ENCODE peak calls at places on chromosomes 11 and 22, in ten cellular contexts. I is lower leg skin; N is foreskin keratinocyte; T is mesothelial cell of epicardium; A is HFFc6; R is omental fat pad; G is activated CD8-positive, alpha-beta T cell treated with anti-CD3 and anti-CD28 coated beads for 36 hours; J is LNCaP clone FGC; W is osteoblast; O is heart left ventricle. H is an unnamed sample.

GRCh38 chr11:66981976-66982578 is 7.0 kb downstream of the C11orf86 start:
- DNase-seq in N (peak), W (peak), A (peak), O (peak), G (peak), I (peak), T (peak), J (no peak), R (peak), H (no peak)

GRCh38 chr11:118547132-118547531 is 16.1 kb downstream of the TMEM25 start:
- DNase-seq in W (no peak), G (no peak), I (peak), J (no peak), N (no peak), T (no peak), R (no peak), O (no peak), A (no peak), H (no peak)

GRCh38 chr11:14894657-14895598 is 2.9 kb upstream of the CYP2R1 start:
- DNase-seq in A (no peak), J (no peak), G (peak), I (peak), O (peak), W (peak), T (no peak), N (no peak), R (peak), H (no peak)

GRCh38 chr11:66012371-66012945 is 650 bp downstream of the CST6 start:
- DNase-seq in A (no peak), R (no peak), G (no peak), I (no peak), N (no peak), O (no peak), J (no peak), W (peak), T (no peak), H (no peak)

GRCh38 chr11:8574798-8575197 is 19.2 kb downstream of the STK33 start:
- DNase-seq in G (no peak), W (no peak), N (no peak), T (no peak), J (no peak), A (no peak), R (no peak), O (no peak), I (no peak), H (no peak)

GRCh38 chr22:34111210-34111824 is 191.0 kb upstream of the LARGE1 start:
- DNase-seq in N (no peak), O (peak), T (peak), I (peak), W (no peak), R (no peak), A (no peak), J (no peak), G (peak), H (no peak)

GRCh38 chr22:31451709-31452571 is 37.7 kb downstream of the EIF4ENIF1 start:
- DNase-seq in T (no peak), G (no peak), W (peak), A (peak), R (no peak), I (no peak), J (peak), O (no peak), N (no peak), H (no peak)

GRCh38 chr22:20396639-20397038 is 2.7 kb downstream of the ZNF74 start:
- DNase-seq in N (no peak), O (no peak), G (no peak), I (no peak), A (no peak), T (no peak), J (no peak), W (peak), R (no peak), H (no peak)

GRCh38 chr11:4826425-4826824 is 5.3 kb downstream of the OR51F2 start:
- DNase-seq in O (no peak), N (no peak), I (no peak), W (no peak), R (no peak), G (no peak), J (peak), A (no peak), T (no peak), H (no peak)

GRCh38 chr11:129230006-129230405 is 37.9 kb upstream of the ARHGAP32 start:
- DNase-seq in I (no peak), G (no peak), A (no peak), J (no peak), O (no peak), W (no peak), N (no peak), R (no peak), T (no peak), H (no peak)

GRCh38 chr22:48581821-48582469 is 1245.7 kb downstream of the BRD1 start:
- DNase-seq in I (no peak), N (peak), J (no peak), G (no peak), T (no peak), W (no peak), A (no peak), O (no peak), R (no peak), H (no peak)

GRCh38 chr11:17405232-17406005 is 17.0 kb upstream of the KCNJ11 start:
- DNase-seq in G (no peak), N (no peak), J (peak), A (peak), T (no peak), R (no peak), O (peak), W (peak), I (peak), H (no peak)

GRCh38 chr11:117281159-117281558 is 10.0 kb upstream of the BACE1-AS start:
- DNase-seq in T (no peak), R (no peak), J (no peak), W (peak), G (no peak), N (peak), O (no peak), A (peak), I (peak), H (no peak)

GRCh38 chr11:124676386-124676785 is 2.7 kb downstream of the SPA17 start:
- DNase-seq in W (no peak), T (no peak), R (no peak), O (peak), I (no peak), G (no peak), N (no peak), A (peak), J (no peak), H (no peak)

GRCh38 chr22:32031466-32031865 is 11.6 kb upstream of the SLC5A1 start:
- DNase-seq in N (no peak), W (no peak), T (no peak), O (no peak), G (no peak), R (no peak), J (no peak), A (no peak), I (no peak), H (no peak)

GRCh38 chr22:18065256-18065655 is 12.5 kb upstream of the PEX26 start:
- DNase-seq in N (no peak), A (no peak), T (no peak), J (no peak), G (no peak), I (no peak), W (no peak), R (no peak), O (no peak), H (no peak)

GRCh38 chr22:35269630-35270029 is 12.3 kb downstream of the HMGXB4 start:
- DNase-seq in N (no peak), J (no peak), T (no peak), G (no peak), I (no peak), W (no peak), O (no peak), A (no peak), R (no peak), H (no peak)

GRCh38 chr11:1640076-1640946 is 10.7 kb downstream of the KRTAP5-5 start:
- DNase-seq in T (no peak), I (no peak), G (peak), J (peak), W (peak), R (no peak), A (no peak), N (no peak), O (no peak), H (no peak)

GRCh38 chr11:72981067-72981466 is 161.1 kb downstream of the FCHSD2 start:
- DNase-seq in N (no peak), A (no peak), O (no peak), T (no peak), W (no peak), R (no peak), J (no peak), I (no peak), G (no peak), H (no peak)

GRCh38 chr11:96430668-96431067 is 40.9 kb downstream of the JRKL start:
- DNase-seq in I (no peak), W (no peak), J (no peak), O (no peak), T (no peak), A (no peak), R (no peak), N (no peak), G (no peak), H (no peak)

GRCh38 chr11:114163830-114164401 is 104.4 kb downstream of the ZBTB16 start:
- DNase-seq in J (peak), T (no peak), G (no peak), N (no peak), I (no peak), R (no peak), W (no peak), O (no peak), A (no peak), H (no peak)

GRCh38 chr22:30582788-30583575 is 8.5 kb upstream of the GAL3ST1 start:
- DNase-seq in A (no peak), O (no peak), J (no peak), W (peak), I (no peak), N (no peak), T (no peak), G (no peak), R (no peak), H (no peak)

GRCh38 chr11:134155456-134155855 is 68.3 kb downstream of the NCAPD3 start:
- DNase-seq in N (no peak), A (no peak), T (no peak), J (no peak), O (no peak), G (no peak), I (no peak), R (no peak), W (no peak), H (peak)

GRCh38 chr22:39592104-39593060 is 21.8 kb downstream of the CACNA1I start:
- DNase-seq in A (peak), I (no peak), J (no peak), O (no peak), N (peak), G (no peak), T (no peak), W (peak), R (no peak), H (no peak)

GRCh38 chr22:49790912-49791311 is 36.8 kb downstream of the BRD1 start:
- DNase-seq in W (no peak), A (no peak), I (no peak), R (no peak), J (no peak), O (no peak), N (no peak), T (no peak), G (no peak), H (no peak)

GRCh38 chr22:49295851-49296560 is 531.7 kb downstream of the BRD1 start:
- DNase-seq in G (no peak), J (no peak), W (no peak), I (peak), A (no peak), N (no peak), O (no peak), R (no peak), T (no peak), H (peak)

GRCh38 chr22:50403701-50404101 is 60.6 kb downstream of the PPP6R2 start:
- DNase-seq in A (no peak), I (peak), O (peak), W (peak), J (no peak), T (no peak), R (no peak), G (no peak), N (no peak), H (no peak)

GRCh38 chr11:55719608-55720160 is 53.6 kb upstream of the OR5D13 start:
- DNase-seq in G (no peak), O (no peak), A (no peak), T (no peak), W (no peak), N (no peak), J (no peak), R (no peak), I (no peak), H (no peak)

GRCh38 chr11:55714982-55715888 is 53.2 kb downstream of the OR4C6 start:
- DNase-seq in I (no peak), N (no peak), T (no peak), A (no peak), O (no peak), W (no peak), R (no peak), J (no peak), G (peak), H (no peak)
- TF ChIP-seq CTCF in I (no peak), N (peak), T (peak), A (peak), O (no peak), W (no peak), R (no peak), J (peak), G (peak), H (peak)

DNA sequence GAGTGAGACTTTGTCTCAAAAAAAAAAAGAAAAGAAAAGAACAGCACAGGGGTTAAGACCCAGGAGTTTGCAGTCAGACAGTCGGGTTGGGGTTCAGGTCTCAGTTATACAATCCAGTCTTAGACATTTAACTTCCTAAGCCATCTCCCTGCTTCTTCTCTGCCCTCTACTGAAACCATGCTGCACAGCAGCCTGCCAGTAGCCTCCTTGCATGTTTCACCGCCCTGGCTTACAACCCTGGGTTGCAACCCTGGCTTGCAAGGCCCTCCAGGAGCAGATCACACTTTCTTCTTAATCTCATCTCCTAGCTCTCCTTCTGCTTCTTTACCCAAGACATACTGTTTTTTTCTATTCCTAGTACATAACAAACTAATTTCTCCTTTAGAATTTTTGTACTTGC is 5.9 kb upstream of the B3GAT3 start:
- DNase-seq in T (no peak), N (no peak), I (no peak), O (no peak), G (peak), R (no peak), A (no peak), W (peak), J (no peak), H (no peak)
- TF ChIP-seq CTCF in T (no peak), N (peak), I (no peak), O (no peak), G (no peak), R (no peak), A (no peak), W (no peak), J (no peak), H (no peak)

GRCh38 chr11:63536669-63537292 is at the start of gene PLAAT4:
- DNase-seq in R (no peak), W (peak), G (no peak), O (peak), A (peak), T (no peak), J (no peak), I (peak), N (no peak), H (no peak)
- TF ChIP-seq CTCF in R (no peak), W (no peak), G (no peak), O (no peak), A (no peak), T (no peak), J (no peak), I (no peak), N (no peak), H (no peak)

DNA sequence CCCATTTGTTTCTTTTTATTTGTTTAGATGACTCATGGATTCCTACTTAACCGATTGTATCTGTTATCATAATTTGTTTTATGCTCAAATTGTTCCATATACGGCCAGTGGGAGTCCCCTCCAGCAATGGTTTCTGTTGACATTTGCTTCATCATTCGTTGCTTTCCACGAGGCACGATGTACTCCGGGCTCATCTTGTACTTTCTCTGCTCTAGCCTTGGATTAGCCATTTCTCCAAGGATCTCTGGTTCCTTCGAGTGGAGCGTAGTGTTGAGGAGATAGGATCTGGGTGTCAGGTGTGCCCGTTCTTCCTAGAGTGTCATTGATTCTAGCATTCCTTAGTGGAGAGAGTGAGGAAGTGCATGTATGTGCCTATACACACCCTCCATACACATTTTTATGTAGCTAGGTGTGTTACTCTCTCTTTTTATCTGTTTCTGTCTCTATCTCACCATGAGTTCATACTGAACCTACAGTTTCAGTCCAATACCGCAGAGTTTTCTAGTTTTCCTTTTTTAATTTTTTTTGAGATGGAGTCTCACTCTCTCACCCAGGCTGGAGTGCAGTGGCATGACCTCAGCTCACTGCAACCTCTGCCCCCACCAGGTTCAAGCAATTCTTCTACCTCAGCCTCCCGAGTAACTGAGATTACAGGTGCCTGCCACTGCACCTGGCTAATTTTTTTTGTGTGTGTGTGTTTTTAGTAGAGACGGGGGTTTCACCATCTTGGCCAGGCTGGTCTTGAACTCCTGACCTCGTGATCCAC is 31.4 kb downstream of the TECTA start:
- DNase-seq in G (no peak), W (peak), O (no peak), N (no peak), A (peak), I (no peak), R (no peak), T (no peak), J (peak), H (no peak)
- TF ChIP-seq CTCF in G (no peak), W (no peak), O (no peak), N (no peak), A (peak), I (no peak), R (no peak), T (no peak), J (no peak), H (peak)

DNA sequence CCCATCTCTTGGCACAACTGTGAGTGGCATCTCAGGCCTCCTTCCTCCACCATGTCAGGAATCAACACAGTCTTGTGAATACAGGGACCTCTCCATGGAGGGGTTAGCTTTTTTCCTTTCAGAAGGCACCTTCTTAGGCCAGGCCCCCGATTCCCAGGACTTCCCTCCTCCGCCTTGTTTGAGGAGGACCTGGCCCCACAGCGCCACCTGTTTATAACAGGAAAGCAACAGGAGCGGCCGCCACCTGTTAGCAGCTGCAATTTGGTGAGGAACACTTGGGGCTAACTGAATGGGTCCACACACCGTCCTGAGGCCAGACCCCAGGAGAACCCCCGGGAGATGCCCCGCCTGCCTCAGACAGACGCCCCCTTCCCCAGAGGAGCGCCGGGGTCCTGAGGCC is 3.8 kb upstream of the PKP3 start:
- DNase-seq in R (no peak), T (no peak), N (no peak), I (no peak), J (no peak), O (no peak), A (no peak), G (no peak), W (no peak), H (no peak)
- TF ChIP-seq CTCF in R (no peak), T (no peak), N (peak), I (no peak), J (peak), O (no peak), A (no peak), G (no peak), W (no peak), H (no peak)

H was measured in type B pancreatic cell.